ENCODE peak calls at places on chromosomes 16 and 17, in five cellular contexts. One of them, this sample, is unnamed.

GRCh38 chr17:5418858-5419355 is 555 bp downstream of the NUP88 start:
- DNase-seq in mammary epithelial cell: peak; percentile 77
- DNase-seq in CD4-positive, alpha-beta T cell: peak; percentile 41
- DNase-seq in IMR-90: peak; percentile 39
- DNase-seq in right lobe of liver: peak; percentile 51
- DNase-seq in this sample: peak; percentile 77

GRCh38 chr17:17055286-17056166 is 13.3 kb downstream of the MPRIP start:
- DNase-seq in mammary epithelial cell: peak; percentile 35
- DNase-seq in CD4-positive, alpha-beta T cell: no peak
- DNase-seq in IMR-90: no peak
- DNase-seq in right lobe of liver: no peak
- DNase-seq in this sample: no peak

GRCh38 chr16:1879477-1879876 is 7.5 kb upstream of the MEIOB start:
- DNase-seq in mammary epithelial cell: no peak
- DNase-seq in CD4-positive, alpha-beta T cell: no peak
- DNase-seq in IMR-90: no peak
- DNase-seq in right lobe of liver: no peak
- DNase-seq in this sample: no peak

GRCh38 chr16:65905326-65905725 is 461.2 kb upstream of the CDH5 start:
- DNase-seq in mammary epithelial cell: no peak
- DNase-seq in CD4-positive, alpha-beta T cell: no peak
- DNase-seq in IMR-90: no peak
- DNase-seq in right lobe of liver: no peak
- DNase-seq in this sample: no peak

GRCh38 chr16:89383095-89384003 is 107.0 kb downstream of the ANKRD11 start:
- DNase-seq in mammary epithelial cell: peak; percentile 74
- DNase-seq in CD4-positive, alpha-beta T cell: no peak
- DNase-seq in IMR-90: peak; percentile 47
- DNase-seq in right lobe of liver: peak; percentile 88
- DNase-seq in this sample: peak; percentile 70

GRCh38 chr17:19791918-19792317 is 43.8 kb upstream of the ALDH3A1 start:
- DNase-seq in mammary epithelial cell: no peak
- DNase-seq in CD4-positive, alpha-beta T cell: no peak
- DNase-seq in IMR-90: no peak
- DNase-seq in right lobe of liver: no peak
- DNase-seq in this sample: no peak

GRCh38 chr17:36001109-36001735 is at the start of gene CCL15:
- DNase-seq in mammary epithelial cell: no peak
- DNase-seq in CD4-positive, alpha-beta T cell: no peak
- DNase-seq in IMR-90: no peak
- DNase-seq in right lobe of liver: peak; percentile 68
- DNase-seq in this sample: no peak

GRCh38 chr16:47716571-47716970 is 255.4 kb downstream of the PHKB start:
- DNase-seq in mammary epithelial cell: no peak
- DNase-seq in CD4-positive, alpha-beta T cell: no peak
- DNase-seq in IMR-90: no peak
- DNase-seq in right lobe of liver: no peak
- DNase-seq in this sample: no peak

GRCh38 chr17:15657868-15658775 is 26.0 kb downstream of the TRIM16 start:
- DNase-seq in mammary epithelial cell: peak; percentile 88
- DNase-seq in CD4-positive, alpha-beta T cell: no peak
- DNase-seq in IMR-90: no peak
- DNase-seq in right lobe of liver: no peak
- DNase-seq in this sample: no peak

GRCh38 chr17:78010759-78011158 is 52.3 kb downstream of the TNRC6C start:
- DNase-seq in mammary epithelial cell: no peak
- DNase-seq in CD4-positive, alpha-beta T cell: no peak
- DNase-seq in IMR-90: no peak
- DNase-seq in right lobe of liver: no peak
- DNase-seq in this sample: no peak

GRCh38 chr16:89473791-89474414 is 16.5 kb downstream of the ANKRD11 start:
- DNase-seq in mammary epithelial cell: peak; percentile 72
- DNase-seq in CD4-positive, alpha-beta T cell: no peak
- DNase-seq in IMR-90: peak; percentile 56
- DNase-seq in right lobe of liver: no peak
- DNase-seq in this sample: no peak

GRCh38 chr17:39553326-39553945 is 54.3 kb downstream of the NEUROD2 start:
- DNase-seq in mammary epithelial cell: peak; percentile 65
- DNase-seq in CD4-positive, alpha-beta T cell: no peak
- DNase-seq in IMR-90: peak; percentile 60
- DNase-seq in right lobe of liver: no peak
- DNase-seq in this sample: no peak

GRCh38 chr17:43410557-43411368 is 12.0 kb downstream of the ARL4D start:
- DNase-seq in mammary epithelial cell: no peak
- DNase-seq in CD4-positive, alpha-beta T cell: no peak
- DNase-seq in IMR-90: no peak
- DNase-seq in right lobe of liver: peak; percentile 87
- DNase-seq in this sample: no peak

GRCh38 chr17:74855323-74855722 is 4.4 kb downstream of the GRIN2C start:
- DNase-seq in mammary epithelial cell: no peak
- DNase-seq in CD4-positive, alpha-beta T cell: no peak
- DNase-seq in IMR-90: no peak
- DNase-seq in right lobe of liver: no peak
- DNase-seq in this sample: no peak

GRCh38 chr17:72843591-72843990 is 248.9 kb downstream of the SLC39A11 start:
- DNase-seq in mammary epithelial cell: no peak
- DNase-seq in CD4-positive, alpha-beta T cell: no peak
- DNase-seq in IMR-90: no peak
- DNase-seq in right lobe of liver: no peak
- DNase-seq in this sample: no peak

GRCh38 chr17:34401165-34401564 is 38.1 kb upstream of the CCL1 start:
- DNase-seq in mammary epithelial cell: peak; percentile 4
- DNase-seq in CD4-positive, alpha-beta T cell: no peak
- DNase-seq in IMR-90: no peak
- DNase-seq in right lobe of liver: no peak
- DNase-seq in this sample: no peak

GRCh38 chr17:51683291-51683690 is 422.9 kb downstream of the UTP18 start:
- DNase-seq in mammary epithelial cell: no peak
- DNase-seq in CD4-positive, alpha-beta T cell: no peak
- DNase-seq in IMR-90: no peak
- DNase-seq in right lobe of liver: no peak
- DNase-seq in this sample: no peak

GRCh38 chr16:70677499-70678120 is 8.2 kb downstream of the MTSS2 start:
- DNase-seq in mammary epithelial cell: no peak
- DNase-seq in CD4-positive, alpha-beta T cell: no peak
- DNase-seq in IMR-90: no peak
- DNase-seq in right lobe of liver: no peak
- DNase-seq in this sample: no peak

GRCh38 chr16:50178397-50179018 is 25.4 kb downstream of the TENT4B start:
- DNase-seq in mammary epithelial cell: no peak
- DNase-seq in CD4-positive, alpha-beta T cell: no peak
- DNase-seq in IMR-90: no peak
- DNase-seq in right lobe of liver: no peak
- DNase-seq in this sample: no peak

GRCh38 chr16:4795181-4795827 is at the start of gene SMIM22:
- DNase-seq in mammary epithelial cell: no peak
- DNase-seq in CD4-positive, alpha-beta T cell: no peak
- DNase-seq in IMR-90: no peak
- DNase-seq in right lobe of liver: no peak
- DNase-seq in this sample: no peak

GRCh38 chr17:10614536-10615155 is 42.5 kb downstream of the MYH3 start:
- DNase-seq in mammary epithelial cell: peak; percentile 18
- DNase-seq in CD4-positive, alpha-beta T cell: no peak
- DNase-seq in IMR-90: peak; percentile 51
- DNase-seq in right lobe of liver: no peak
- DNase-seq in this sample: peak; percentile 67

GRCh38 chr16:54938351-54939346 is 8.0 kb downstream of the IRX5 start:
- DNase-seq in mammary epithelial cell: peak; percentile 48
- DNase-seq in CD4-positive, alpha-beta T cell: no peak
- DNase-seq in IMR-90: no peak
- DNase-seq in right lobe of liver: no peak
- DNase-seq in this sample: no peak

GRCh38 chr17:67862614-67863217 is 37.4 kb downstream of the BPTF start:
- DNase-seq in mammary epithelial cell: no peak
- DNase-seq in CD4-positive, alpha-beta T cell: no peak
- DNase-seq in IMR-90: no peak
- DNase-seq in right lobe of liver: no peak
- DNase-seq in this sample: no peak
- TF ChIP-seq CTCF in mammary epithelial cell: peak; percentile 31
- TF ChIP-seq CTCF in CD4-positive, alpha-beta T cell: no peak
- TF ChIP-seq CTCF in IMR-90: peak; percentile 14
- TF ChIP-seq CTCF in right lobe of liver: no peak
- TF ChIP-seq CTCF in this sample: no peak

GRCh38 chr16:69477546-69477945 is 53.1 kb downstream of the CYB5B start:
- DNase-seq in mammary epithelial cell: no peak
- DNase-seq in CD4-positive, alpha-beta T cell: no peak
- DNase-seq in IMR-90: peak; percentile 39
- DNase-seq in right lobe of liver: no peak
- DNase-seq in this sample: no peak

GRCh38 chr16:69479806-69480205 is 55.4 kb downstream of the CYB5B start:
- DNase-seq in mammary epithelial cell: peak; percentile 58
- DNase-seq in CD4-positive, alpha-beta T cell: no peak
- DNase-seq in IMR-90: no peak
- DNase-seq in right lobe of liver: no peak
- DNase-seq in this sample: no peak

GRCh38 chr16:69478685-69479084 is 54.3 kb downstream of the CYB5B start:
- DNase-seq in mammary epithelial cell: no peak
- DNase-seq in CD4-positive, alpha-beta T cell: no peak
- DNase-seq in IMR-90: no peak
- DNase-seq in right lobe of liver: no peak
- DNase-seq in this sample: no peak

GRCh38 chr16:69474447-69474846 is 50.0 kb downstream of the CYB5B start:
- DNase-seq in mammary epithelial cell: no peak
- DNase-seq in CD4-positive, alpha-beta T cell: no peak
- DNase-seq in IMR-90: no peak
- DNase-seq in right lobe of liver: no peak
- DNase-seq in this sample: no peak

GRCh38 chr16:69476920-69477418 is 52.5 kb downstream of the CYB5B start:
- DNase-seq in mammary epithelial cell: peak; percentile 76
- DNase-seq in CD4-positive, alpha-beta T cell: no peak
- DNase-seq in IMR-90: peak; percentile 97
- DNase-seq in right lobe of liver: no peak
- DNase-seq in this sample: no peak
- TF ChIP-seq CTCF in mammary epithelial cell: no peak
- TF ChIP-seq CTCF in CD4-positive, alpha-beta T cell: no peak
- TF ChIP-seq CTCF in IMR-90: no peak
- TF ChIP-seq CTCF in right lobe of liver: no peak
- TF ChIP-seq CTCF in this sample: no peak

GRCh38 chr17:33028778-33029177 is 37.1 kb downstream of the SPACA3 start:
- DNase-seq in mammary epithelial cell: no peak
- DNase-seq in CD4-positive, alpha-beta T cell: no peak
- DNase-seq in IMR-90: no peak
- DNase-seq in right lobe of liver: no peak
- DNase-seq in this sample: no peak
- TF ChIP-seq CTCF in mammary epithelial cell: peak; percentile 39
- TF ChIP-seq CTCF in CD4-positive, alpha-beta T cell: no peak
- TF ChIP-seq CTCF in IMR-90: no peak
- TF ChIP-seq CTCF in right lobe of liver: no peak
- TF ChIP-seq CTCF in this sample: no peak

DNA sequence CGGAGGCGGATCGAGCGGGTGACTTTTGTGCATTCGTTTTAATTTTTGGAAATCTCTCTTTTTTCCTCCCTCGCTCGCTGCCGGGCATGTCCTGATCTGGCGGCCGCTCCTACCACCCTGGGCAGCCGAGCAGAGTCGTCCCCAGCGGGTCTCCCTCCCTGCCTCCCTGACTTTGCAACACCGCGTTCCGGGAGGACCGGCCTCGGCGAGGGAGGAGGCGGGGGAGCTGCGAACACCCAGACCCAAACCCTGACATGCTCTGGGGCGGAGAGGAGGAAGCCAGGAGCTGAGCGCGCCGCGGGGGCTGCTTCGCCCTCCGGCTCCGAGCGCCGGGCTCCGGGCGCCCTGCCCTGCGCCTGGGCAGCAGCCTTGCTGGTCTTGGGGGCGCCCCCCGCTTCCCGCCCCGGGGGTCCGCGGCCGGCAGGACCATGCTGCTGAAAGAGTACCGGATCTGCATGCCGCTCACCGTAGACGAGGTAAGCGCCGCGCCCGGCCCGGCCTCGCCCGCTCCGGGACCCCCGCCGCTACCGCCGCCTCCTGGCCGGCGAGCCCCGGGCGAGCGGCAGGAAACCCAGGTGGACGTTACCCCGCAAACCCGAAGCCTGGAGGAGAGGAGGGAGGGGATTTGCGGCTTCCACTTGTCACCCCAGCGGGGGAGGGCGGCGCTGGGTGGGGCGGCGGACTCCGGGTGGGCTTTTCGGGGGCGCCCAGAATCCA is 804 bp downstream of the PITPNC1 start:
- DNase-seq in mammary epithelial cell: peak; percentile 32
- DNase-seq in CD4-positive, alpha-beta T cell: peak; percentile 33
- DNase-seq in IMR-90: peak; percentile 35
- DNase-seq in right lobe of liver: peak; percentile 71
- DNase-seq in this sample: peak; percentile 71
- TF ChIP-seq CTCF in mammary epithelial cell: peak; percentile 46
- TF ChIP-seq CTCF in CD4-positive, alpha-beta T cell: peak; percentile 19
- TF ChIP-seq CTCF in IMR-90: peak; percentile 39
- TF ChIP-seq CTCF in right lobe of liver: no peak
- TF ChIP-seq CTCF in this sample: peak; percentile 59

DNA sequence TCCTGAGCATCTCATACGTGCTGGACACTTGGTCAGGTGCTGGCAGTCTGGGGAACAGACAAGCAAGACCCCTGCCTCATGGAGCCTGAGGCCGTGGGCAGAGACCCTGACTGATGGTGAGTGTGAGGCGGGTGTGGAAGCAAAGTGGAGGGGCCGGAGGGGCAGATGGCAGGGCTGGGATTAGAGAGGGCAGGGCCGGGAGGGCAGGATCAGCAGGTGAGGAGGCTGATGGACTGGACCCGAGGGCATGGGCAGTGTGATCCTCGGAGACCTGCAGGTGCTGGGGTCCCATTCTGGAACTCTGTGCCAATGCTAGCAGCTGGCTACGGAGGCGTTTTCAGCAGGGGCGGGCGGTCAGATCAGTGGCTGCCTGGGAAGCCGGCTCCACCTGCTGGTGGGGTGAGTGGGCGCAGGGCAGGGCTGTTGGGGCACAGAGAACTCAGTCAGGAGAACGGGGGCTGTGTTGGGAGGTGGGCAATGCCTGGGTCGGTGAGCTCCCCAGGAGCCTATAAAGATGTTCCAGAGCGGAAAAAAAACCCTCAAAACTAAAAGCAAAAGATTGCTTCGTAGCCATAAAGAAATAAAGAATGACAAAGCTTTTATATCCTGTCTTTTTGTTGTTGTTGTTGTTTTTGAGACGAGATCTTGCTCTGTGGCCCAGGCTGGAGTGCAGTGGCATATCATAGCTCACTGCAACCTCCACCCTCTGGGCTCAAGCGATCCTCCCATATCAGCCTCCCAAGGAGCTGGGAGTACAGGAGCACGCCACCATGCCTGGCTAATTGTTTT is 8.9 kb upstream of the C16orf74 start:
- DNase-seq in mammary epithelial cell: peak; percentile 29
- DNase-seq in CD4-positive, alpha-beta T cell: no peak
- DNase-seq in IMR-90: no peak
- DNase-seq in right lobe of liver: peak; percentile 67
- DNase-seq in this sample: peak; percentile 70
- TF ChIP-seq CTCF in mammary epithelial cell: peak; percentile 90
- TF ChIP-seq CTCF in CD4-positive, alpha-beta T cell: peak; percentile 39
- TF ChIP-seq CTCF in IMR-90: peak; percentile 36
- TF ChIP-seq CTCF in right lobe of liver: peak; percentile 67
- TF ChIP-seq CTCF in this sample: peak; percentile 93

DNA sequence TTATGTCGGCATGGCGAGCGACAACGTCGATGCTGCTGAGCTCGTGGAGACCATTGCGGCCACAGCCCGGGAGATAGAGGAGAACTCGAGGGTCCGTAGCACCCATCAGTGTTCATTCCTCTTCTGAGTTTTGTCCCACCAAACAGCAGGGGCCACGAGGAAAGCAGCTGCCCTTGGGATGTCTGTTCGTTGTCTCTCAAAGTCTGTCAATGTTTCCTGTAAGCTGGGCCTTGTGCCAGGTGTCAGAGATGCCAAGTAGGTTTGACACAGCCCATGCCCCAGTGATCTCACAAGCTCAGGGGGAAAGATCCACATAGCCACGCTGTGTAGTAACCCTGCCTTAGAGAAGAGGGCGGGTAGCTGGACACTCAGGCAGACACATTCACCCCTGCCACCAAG is 22.6 kb downstream of the NTAN1 start:
- DNase-seq in mammary epithelial cell: no peak
- DNase-seq in CD4-positive, alpha-beta T cell: no peak
- DNase-seq in IMR-90: no peak
- DNase-seq in right lobe of liver: peak; percentile 92
- DNase-seq in this sample: no peak
- TF ChIP-seq CTCF in mammary epithelial cell: no peak
- TF ChIP-seq CTCF in CD4-positive, alpha-beta T cell: no peak
- TF ChIP-seq CTCF in IMR-90: no peak
- TF ChIP-seq CTCF in right lobe of liver: no peak
- TF ChIP-seq CTCF in this sample: no peak